ENCODE peak calls at places on chromosomes 6 and 20, in seven cellular contexts. X is HT-29, W is COR-L47, L is sciatic nerve, F is endothelial cell, N is lower leg skin, V is COLO829. J is an unnamed sample.

GRCh38 chr20:36303020-36303595 is 3.0 kb upstream of the DLGAP4 start:
- DNase-seq in W (no peak), X (no peak), V (no peak), L (no peak), F (no peak), N (no peak), J (no peak)

GRCh38 chr6:3874069-3874468 is 24.9 kb downstream of the FAM50B start:
- DNase-seq in F (no peak), W (no peak), X (no peak), L (no peak), N (no peak), V (no peak), J (no peak)

GRCh38 chr20:58001381-58001780 is 227.1 kb downstream of the ANKRD60 start:
- DNase-seq in L (peak; percentile 57), V (no peak), N (no peak), F (no peak), X (no peak), W (no peak), J (no peak)

GRCh38 chr20:44750081-44750805 is 4.6 kb downstream of the KCNK15 start:
- DNase-seq in V (no peak), F (no peak), W (no peak), X (no peak), L (no peak), N (no peak), J (no peak)

GRCh38 chr6:136058852-136059251 is 191.3 kb downstream of the MTFR2 start:
- DNase-seq in F (no peak), L (no peak), W (no peak), N (no peak), V (no peak), X (no peak), J (no peak)

GRCh38 chr6:141460743-141461484 is 671.8 kb upstream of the GJE1 start:
- DNase-seq in F (no peak), X (no peak), W (no peak), V (no peak), N (no peak), L (no peak), J (no peak)

GRCh38 chr20:18005170-18005989 is 36.6 kb downstream of the MGME1 start:
- DNase-seq in V (no peak), W (no peak), L (no peak), X (no peak), N (no peak), F (no peak), J (no peak)

GRCh38 chr20:59152559-59153354 is 10.9 kb upstream of the ZNF831 start:
- DNase-seq in V (no peak), X (no peak), L (no peak), F (no peak), W (no peak), N (no peak), J (no peak)

GRCh38 chr20:32062776-32063170 is 10.7 kb downstream of the HCK start:
- DNase-seq in V (no peak), F (no peak), X (no peak), W (no peak), L (peak; percentile 69), N (peak; percentile 32), J (peak; percentile 38)

GRCh38 chr20:7760261-7761048 is 179.8 kb downstream of the HAO1 start:
- DNase-seq in V (no peak), N (no peak), F (no peak), W (no peak), L (no peak), X (no peak), J (no peak)

GRCh38 chr20:35568645-35569044 is 26.8 kb downstream of the ERGIC3 start:
- DNase-seq in X (peak; percentile 81), V (no peak), F (no peak), N (no peak), L (no peak), W (peak; percentile 16), J (no peak)

GRCh38 chr6:34295721-34296120 is 46.9 kb upstream of the SMIM29 start:
- DNase-seq in F (no peak), L (no peak), N (no peak), W (no peak), V (no peak), X (no peak), J (peak; percentile 50)

GRCh38 chr6:53959717-53960116 is 151.5 kb upstream of the MLIP start:
- DNase-seq in F (no peak), X (no peak), V (no peak), W (no peak), L (no peak), N (no peak), J (no peak)

GRCh38 chr6:106444777-106445507 is 84.4 kb downstream of the CRYBG1 start:
- DNase-seq in L (no peak), N (peak; percentile 22), W (peak; percentile 8), F (peak; percentile 36), X (peak; percentile 63), V (peak; percentile 84), J (peak; percentile 9)

GRCh38 chr6:119083007-119083406 is 4.5 kb upstream of the FAM184A start:
- DNase-seq in F (no peak), L (no peak), N (no peak), W (no peak), X (no peak), V (no peak), J (no peak)

GRCh38 chr6:17914651-17915050 is 72.8 kb downstream of the KIF13A start:
- DNase-seq in V (no peak), W (no peak), L (no peak), X (no peak), F (no peak), N (no peak), J (no peak)

GRCh38 chr6:144340541-144341371 is 55.6 kb downstream of the UTRN start:
- DNase-seq in X (no peak), F (no peak), L (no peak), V (peak; percentile 47), W (no peak), N (no peak), J (no peak)

GRCh38 chr6:19891446-19891845 is 54.3 kb downstream of the ID4 start:
- DNase-seq in X (peak; percentile 41), W (no peak), V (no peak), N (no peak), F (no peak), L (no peak), J (no peak)

J was measured in gastrocnemius medialis.